ENCODE peak calls at places on chromosomes 5 and 9, in five cellular contexts. R is lower lobe of right lung, K is left cardiac atrium, E is gastrocnemius medialis, Z is mucosa of descending colon. G is an unnamed sample.

GRCh38 chr9:107218834-107219485 is 64.1 kb upstream of the RAD23B start:
- ATAC-seq in K (no peak), Z (no peak), R (no peak), E (no peak), G (no peak)

GRCh38 chr5:59609501-59610265 is 283.8 kb downstream of the PDE4D start:
- ATAC-seq in E (no peak), K (no peak), R (no peak), Z (no peak), G (no peak)

GRCh38 chr9:128231638-128232568 is 28.7 kb downstream of the DNM1 start:
- ATAC-seq in R (peak), E (peak), Z (no peak), K (peak), G (peak)

GRCh38 chr9:22990349-22990748 is 543.7 kb downstream of the DMRTA1 start:
- ATAC-seq in K (no peak), R (no peak), E (no peak), Z (no peak), G (no peak)

GRCh38 chr9:94082956-94083355 is 1.3 kb upstream of the PTPDC1 start:
- ATAC-seq in R (peak), K (peak), Z (no peak), E (no peak), G (no peak)

GRCh38 chr5:39774597-39774996 is 349.8 kb upstream of the DAB2 start:
- ATAC-seq in R (no peak), K (no peak), E (no peak), Z (no peak), G (no peak)

GRCh38 chr5:154168395-154168794 is 22.1 kb upstream of the GALNT10 start:
- ATAC-seq in R (peak), E (peak), Z (no peak), K (peak), G (no peak)

GRCh38 chr5:127987354-127988148 is 96.0 kb upstream of the SLC12A2 start:
- ATAC-seq in E (no peak), K (peak), Z (no peak), R (peak), G (no peak)

GRCh38 chr5:53936481-53937352 is 373.7 kb downstream of the ARL15 start:
- ATAC-seq in Z (no peak), E (no peak), R (no peak), K (peak), G (no peak)

GRCh38 chr5:27290166-27290565 is 251.8 kb upstream of the CDH9 start:
- ATAC-seq in K (no peak), E (no peak), Z (no peak), R (no peak), G (no peak)

GRCh38 chr5:68264024-68264956 is 48.7 kb downstream of the PIK3R1 start:
- ATAC-seq in E (no peak), Z (peak), R (peak), K (peak), G (peak)

GRCh38 chr9:120926397-120926928 is at the start of gene TRAF1:
- ATAC-seq in Z (peak), K (no peak), R (no peak), E (no peak), G (no peak)

GRCh38 chr9:30039712-30040111 is 2344.7 kb upstream of the ACO1 start:
- ATAC-seq in Z (no peak), E (no peak), R (no peak), K (no peak), G (no peak)

GRCh38 chr5:151595411-151595826 is 4.3 kb upstream of the FAT2 start:
- ATAC-seq in Z (no peak), K (peak), E (no peak), R (no peak), G (no peak)

GRCh38 chr5:567664-568060 is 43.4 kb upstream of the SLC9A3 start:
- ATAC-seq in R (no peak), E (no peak), Z (peak), K (no peak), G (no peak)

GRCh38 chr9:94800424-94801117 is 74.1 kb downstream of the AOPEP start:
- ATAC-seq in E (peak), R (no peak), Z (no peak), K (peak), G (no peak)

GRCh38 chr9:35790025-35790384 is 1.4 kb upstream of the NPR2 start:
- ATAC-seq in E (no peak), K (no peak), R (no peak), Z (no peak), G (no peak)

GRCh38 chr5:54792611-54793404 is 192.6 kb downstream of the ESM1 start:
- ATAC-seq in R (no peak), E (no peak), Z (no peak), K (peak), G (no peak)

GRCh38 chr5:143401846-143402463 is 1.5 kb downstream of the NR3C1 start:
- ATAC-seq in Z (no peak), R (no peak), K (no peak), E (no peak), G (no peak)

GRCh38 chr5:173413476-173413982 is 85.3 kb upstream of the STC2 start:
- ATAC-seq in R (no peak), E (no peak), Z (no peak), K (no peak), G (no peak)

GRCh38 chr9:36276254-36276653 is 18.0 kb upstream of the GNE start:
- ATAC-seq in Z (peak), K (no peak), E (no peak), R (no peak), G (no peak)

GRCh38 chr9:123984802-123985201 is 26.8 kb upstream of the LHX2 start:
- ATAC-seq in R (no peak), Z (no peak), K (no peak), E (no peak), G (no peak)

GRCh38 chr9:118829334-118829733 is 539.9 kb downstream of the BRINP1 start:
- ATAC-seq in R (no peak), K (peak), Z (no peak), E (peak), G (no peak)

GRCh38 chr5:66646570-66646969 is 50.4 kb downstream of the MAST4 start:
- ATAC-seq in E (peak), R (peak), Z (no peak), K (peak), G (peak)

GRCh38 chr9:127751269-127752054 is 16.4 kb upstream of the TOR2A start:
- ATAC-seq in K (peak), E (no peak), Z (peak), R (no peak), G (no peak)

GRCh38 chr9:70470050-70471015 is 55.9 kb upstream of the KLF9 start:
- ATAC-seq in E (peak), R (no peak), Z (peak), K (peak), G (peak)

GRCh38 chr9:14302405-14302804 is 11.5 kb downstream of the NFIB start:
- ATAC-seq in R (no peak), K (peak), E (no peak), Z (peak), G (no peak)

GRCh38 chr5:33271606-33272005 is 169.2 kb upstream of the TARS1 start:
- ATAC-seq in R (no peak), E (no peak), Z (no peak), K (no peak), G (no peak)

GRCh38 chr9:2824564-2824963 is 19.3 kb downstream of the PUM3 start:
- ATAC-seq in R (no peak), E (no peak), K (peak), Z (peak), G (no peak)

GRCh38 chr5:109105631-109106267 is 304.0 kb downstream of the PJA2 start:
- ATAC-seq in R (no peak), E (peak), K (peak), Z (no peak), G (peak)

GRCh38 chr9:90882991-90883600 is 81.5 kb downstream of the SYK start:
- ATAC-seq in Z (no peak), R (peak), K (no peak), E (no peak), G (no peak)

GRCh38 chr5:123937230-123937629 is 425.3 kb downstream of the CSNK1G3 start:
- ATAC-seq in E (no peak), K (peak), Z (peak), R (no peak), G (no peak)

GRCh38 chr9:9122230-9122875 is 1322.8 kb upstream of the DMAC1 start:
- ATAC-seq in K (no peak), R (no peak), E (no peak), Z (no peak), G (no peak)

GRCh38 chr9:101578378-101578777 is 16.4 kb downstream of the PPP3R2 start:
- ATAC-seq in K (no peak), Z (no peak), R (no peak), E (no peak), G (no peak)

GRCh38 chr9:134378901-134379338 is 52.7 kb downstream of the RXRA start:
- ATAC-seq in K (peak), R (peak), E (peak), Z (peak), G (peak)

GRCh38 chr9:3478549-3478953 is 47.2 kb downstream of the RFX3 start:
- ATAC-seq in R (no peak), Z (peak), K (no peak), E (peak), G (no peak)

GRCh38 chr5:131413605-131414559 is 150.0 kb downstream of the CDC42SE2 start:
- ATAC-seq in E (no peak), Z (peak), R (no peak), K (no peak), G (no peak)

GRCh38 chr5:81316581-81316980 is 15.2 kb downstream of the ZCCHC9 start:
- ATAC-seq in K (no peak), Z (no peak), E (no peak), R (no peak), G (no peak)

G was measured in gastroesophageal sphincter.